ENCODE peak calls at places on chromosomes 3 and 15, in five cellular contexts. One of them, this sample, is unnamed.

GRCh38 chr3:4571690-4572334 is 78.7 kb downstream of the ITPR1 start:
- DNase-seq in HAP-1: no peak
- DNase-seq in astrocyte: no peak
- DNase-seq in CD8-positive, alpha-beta T cell: no peak
- DNase-seq in fibroblast of lung: no peak
- DNase-seq in this sample: no peak

GRCh38 chr3:23659840-23660430 is 145.8 kb upstream of the UBE2E1 start:
- DNase-seq in HAP-1: no peak
- DNase-seq in astrocyte: no peak
- DNase-seq in CD8-positive, alpha-beta T cell: no peak
- DNase-seq in fibroblast of lung: no peak
- DNase-seq in this sample: no peak

GRCh38 chr3:191357909-191358308 is 27.6 kb upstream of the UTS2B start:
- DNase-seq in HAP-1: peak
- DNase-seq in astrocyte: no peak
- DNase-seq in CD8-positive, alpha-beta T cell: no peak
- DNase-seq in fibroblast of lung: no peak
- DNase-seq in this sample: no peak

GRCh38 chr15:58374147-58374546 is 57.6 kb upstream of the LIPC start:
- DNase-seq in HAP-1: no peak
- DNase-seq in astrocyte: no peak
- DNase-seq in CD8-positive, alpha-beta T cell: no peak
- DNase-seq in fibroblast of lung: no peak
- DNase-seq in this sample: no peak

GRCh38 chr3:177377166-177377565 is 179.9 kb upstream of the TBL1XR1 start:
- DNase-seq in HAP-1: no peak
- DNase-seq in astrocyte: no peak
- DNase-seq in CD8-positive, alpha-beta T cell: no peak
- DNase-seq in fibroblast of lung: no peak
- DNase-seq in this sample: no peak

GRCh38 chr3:10955694-10956453 is 36.7 kb upstream of the SLC6A1 start:
- DNase-seq in HAP-1: no peak
- DNase-seq in astrocyte: no peak
- DNase-seq in CD8-positive, alpha-beta T cell: no peak
- DNase-seq in fibroblast of lung: no peak
- DNase-seq in this sample: no peak

GRCh38 chr3:16252243-16252978 is 12.3 kb downstream of the DPH3 start:
- DNase-seq in HAP-1: no peak
- DNase-seq in astrocyte: no peak
- DNase-seq in CD8-positive, alpha-beta T cell: no peak
- DNase-seq in fibroblast of lung: no peak
- DNase-seq in this sample: no peak

GRCh38 chr15:41923424-41923999 is 29.7 kb upstream of the SPTBN5 start:
- DNase-seq in HAP-1: no peak
- DNase-seq in astrocyte: peak
- DNase-seq in CD8-positive, alpha-beta T cell: no peak
- DNase-seq in fibroblast of lung: no peak
- DNase-seq in this sample: no peak

GRCh38 chr15:83200162-83200561 is 7.5 kb downstream of the HDGFL3 start:
- DNase-seq in HAP-1: no peak
- DNase-seq in astrocyte: peak
- DNase-seq in CD8-positive, alpha-beta T cell: no peak
- DNase-seq in fibroblast of lung: peak
- DNase-seq in this sample: no peak

GRCh38 chr15:100612539-100612938 is 10.2 kb downstream of the ASB7 start:
- DNase-seq in HAP-1: no peak
- DNase-seq in astrocyte: no peak
- DNase-seq in CD8-positive, alpha-beta T cell: no peak
- DNase-seq in fibroblast of lung: no peak
- DNase-seq in this sample: no peak

GRCh38 chr3:109072208-109072607 is 45.7 kb downstream of the MORC1 start:
- DNase-seq in HAP-1: no peak
- DNase-seq in astrocyte: no peak
- DNase-seq in CD8-positive, alpha-beta T cell: no peak
- DNase-seq in fibroblast of lung: no peak
- DNase-seq in this sample: no peak

GRCh38 chr3:76245073-76245472 is 459.7 kb upstream of the ZNF717 start:
- DNase-seq in HAP-1: no peak
- DNase-seq in astrocyte: no peak
- DNase-seq in CD8-positive, alpha-beta T cell: no peak
- DNase-seq in fibroblast of lung: peak
- DNase-seq in this sample: no peak
- H3K4me3 ChIP-seq in HAP-1: no peak
- H3K4me3 ChIP-seq in astrocyte: no peak
- H3K4me3 ChIP-seq in CD8-positive, alpha-beta T cell: no peak
- H3K4me3 ChIP-seq in fibroblast of lung: no peak
- H3K4me3 ChIP-seq in this sample: no peak

DNA sequence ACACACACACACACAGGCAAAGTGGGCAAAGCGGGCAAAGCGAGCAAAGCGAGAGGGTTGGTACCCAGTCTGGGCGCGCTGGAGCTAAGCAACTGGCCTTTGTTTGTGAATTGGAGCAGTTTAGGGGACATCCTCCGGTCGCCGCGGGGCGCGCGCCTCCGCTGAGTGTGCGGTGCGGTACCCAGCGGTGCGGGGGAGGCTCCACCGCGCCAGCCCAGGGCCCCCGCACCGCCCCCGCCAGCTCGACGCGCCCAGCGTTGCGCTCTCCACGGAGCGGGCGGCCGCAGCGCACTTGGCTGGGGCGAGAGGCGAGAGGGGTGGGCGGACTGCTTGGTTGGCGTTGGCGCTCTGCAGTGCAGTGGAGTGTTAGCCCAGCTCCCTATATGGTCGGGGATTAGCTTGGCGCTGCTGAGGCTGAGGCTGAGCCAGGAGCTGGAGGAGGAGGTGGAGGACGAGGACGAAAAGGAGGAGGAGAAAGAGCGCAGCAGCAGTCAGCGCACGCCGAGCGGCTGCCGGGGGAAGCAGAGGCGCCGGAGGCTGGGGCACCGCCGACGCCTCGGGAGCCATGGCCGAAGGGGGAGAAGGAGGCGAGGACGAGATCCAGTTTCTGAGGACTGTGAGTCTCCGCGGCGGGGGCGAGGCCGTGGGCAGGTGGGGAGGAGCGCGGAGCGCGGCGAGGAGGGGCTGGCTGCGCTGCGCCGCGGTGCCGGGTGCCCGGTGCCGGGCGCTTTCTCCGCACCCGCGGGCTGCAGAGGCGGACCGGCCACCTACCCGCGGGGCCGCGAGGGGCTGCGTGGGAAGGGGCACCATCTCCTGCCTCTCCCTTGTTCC is at the start of gene RYR3:
- DNase-seq in HAP-1: no peak
- DNase-seq in astrocyte: peak
- DNase-seq in CD8-positive, alpha-beta T cell: no peak
- DNase-seq in fibroblast of lung: peak
- DNase-seq in this sample: no peak
- H3K4me3 ChIP-seq in HAP-1: no peak
- H3K4me3 ChIP-seq in astrocyte: peak
- H3K4me3 ChIP-seq in CD8-positive, alpha-beta T cell: no peak
- H3K4me3 ChIP-seq in fibroblast of lung: no peak
- H3K4me3 ChIP-seq in this sample: no peak

DNA sequence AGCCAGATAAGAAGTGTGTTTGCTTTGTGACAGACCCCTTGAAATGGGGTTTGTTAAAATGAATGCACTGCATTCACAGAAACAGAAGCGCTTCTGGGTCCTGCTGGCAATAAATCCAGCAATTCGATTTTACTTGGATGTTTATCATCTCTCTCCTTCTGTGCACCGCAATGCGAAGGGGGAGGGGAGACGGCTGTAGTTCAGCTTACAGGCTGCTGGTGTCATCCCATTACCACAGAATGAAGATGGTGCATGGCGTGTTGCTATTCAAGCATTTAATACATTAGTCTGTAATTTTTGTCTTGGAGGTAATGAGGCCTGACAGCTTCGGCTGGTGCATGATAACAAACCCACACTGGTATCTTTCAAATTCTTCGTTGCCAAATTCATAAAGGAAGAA is 418.1 kb downstream of the OTOL1 start:
- DNase-seq in HAP-1: peak
- DNase-seq in astrocyte: peak
- DNase-seq in CD8-positive, alpha-beta T cell: no peak
- DNase-seq in fibroblast of lung: peak
- DNase-seq in this sample: peak
- H3K4me3 ChIP-seq in HAP-1: no peak
- H3K4me3 ChIP-seq in astrocyte: peak
- H3K4me3 ChIP-seq in CD8-positive, alpha-beta T cell: no peak
- H3K4me3 ChIP-seq in fibroblast of lung: no peak
- H3K4me3 ChIP-seq in this sample: peak

DNA sequence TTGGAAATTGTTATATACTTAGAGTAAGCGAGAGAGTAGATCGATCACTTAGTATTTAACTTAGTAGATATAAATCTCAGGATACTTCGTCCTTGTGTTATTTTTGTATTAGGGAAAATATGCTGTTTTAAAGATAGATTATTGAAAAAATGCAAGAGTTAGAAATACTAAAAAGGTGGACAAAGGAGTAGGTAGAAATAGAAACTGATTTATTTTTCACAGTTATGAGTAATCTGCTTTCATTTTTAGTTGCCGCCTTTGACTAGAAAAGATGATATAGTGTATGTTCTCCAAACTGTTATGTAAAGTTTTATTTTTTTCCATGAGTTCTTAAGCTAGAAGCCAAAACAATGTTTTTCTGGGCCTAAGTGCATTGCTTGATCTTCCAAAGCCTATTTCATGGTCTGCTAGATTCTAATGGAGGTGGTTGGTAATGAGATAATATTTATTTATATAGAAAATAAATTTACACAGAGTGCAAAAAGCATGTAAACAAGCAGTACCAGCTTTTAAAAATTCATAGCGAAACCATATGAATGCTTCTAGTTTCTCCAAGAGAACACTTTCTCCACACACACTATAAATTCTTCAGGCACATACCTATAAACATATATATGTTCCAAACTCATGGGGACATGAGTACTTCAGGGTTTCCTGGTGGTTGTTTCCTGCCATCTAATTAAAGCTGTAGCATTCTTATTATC is 61.1 kb downstream of the DIPK2A start:
- DNase-seq in HAP-1: no peak
- DNase-seq in astrocyte: no peak
- DNase-seq in CD8-positive, alpha-beta T cell: no peak
- DNase-seq in fibroblast of lung: no peak
- DNase-seq in this sample: no peak
- H3K4me3 ChIP-seq in HAP-1: no peak
- H3K4me3 ChIP-seq in astrocyte: no peak
- H3K4me3 ChIP-seq in CD8-positive, alpha-beta T cell: no peak
- H3K4me3 ChIP-seq in fibroblast of lung: no peak
- H3K4me3 ChIP-seq in this sample: no peak

GRCh38 chr3:148518520-148518919 is 179.2 kb upstream of the AGTR1 start:
- DNase-seq in HAP-1: no peak
- DNase-seq in astrocyte: no peak
- DNase-seq in CD8-positive, alpha-beta T cell: no peak
- DNase-seq in fibroblast of lung: no peak
- DNase-seq in this sample: no peak

GRCh38 chr3:148513066-148513671 is 184.5 kb upstream of the AGTR1 start:
- DNase-seq in HAP-1: no peak
- DNase-seq in astrocyte: peak
- DNase-seq in CD8-positive, alpha-beta T cell: no peak
- DNase-seq in fibroblast of lung: peak
- DNase-seq in this sample: no peak

GRCh38 chr3:148512648-148513047 is 185.1 kb upstream of the AGTR1 start:
- DNase-seq in HAP-1: no peak
- DNase-seq in astrocyte: peak
- DNase-seq in CD8-positive, alpha-beta T cell: no peak
- DNase-seq in fibroblast of lung: no peak
- DNase-seq in this sample: no peak
- H3K4me3 ChIP-seq in HAP-1: no peak
- H3K4me3 ChIP-seq in astrocyte: no peak
- H3K4me3 ChIP-seq in CD8-positive, alpha-beta T cell: no peak
- H3K4me3 ChIP-seq in fibroblast of lung: no peak
- H3K4me3 ChIP-seq in this sample: no peak